ENCODE peak calls at places on chromosomes 4 and X, in four cellular contexts. O, J, Q and A are unnamed samples.

GRCh38 chrX:14528629-14529287 is 578 bp upstream of the GLRA2 start:
- DNase-seq in O (peak), J (peak), Q (peak), A (peak)

GRCh38 chr4:1309261-1310010 is 19.7 kb downstream of the MAEA start:
- DNase-seq in O (peak), J (peak), Q (no peak), A (peak)

GRCh38 chrX:107935200-107935599 is 47.0 kb downstream of the TEX13B start:
- DNase-seq in O (peak), J (no peak), Q (peak), A (no peak)

GRCh38 chr4:152462047-152462446 is 73.8 kb downstream of the FBXW7 start:
- DNase-seq in O (no peak), J (no peak), Q (no peak), A (no peak)

GRCh38 chrX:134782796-134783195 is 124.5 kb upstream of the PLAC1 start:
- DNase-seq in O (peak), J (no peak), Q (no peak), A (no peak)

GRCh38 chrX:32852203-32852602 is 359.1 kb downstream of the DMD start:
- DNase-seq in O (no peak), J (no peak), Q (no peak), A (no peak)

GRCh38 chr4:137610960-137611359 is 78.7 kb upstream of the PCDH18 start:
- DNase-seq in O (no peak), J (no peak), Q (no peak), A (no peak)

GRCh38 chr4:134201216-134202098 is at the start of gene PABPC4L:
- DNase-seq in O (no peak), J (peak), Q (peak), A (no peak)

GRCh38 chr4:105474110-105474518 is 252 bp upstream of the PPA2 start:
- DNase-seq in O (peak), J (peak), Q (peak), A (no peak)